ENCODE peak calls at places on chromosome 5, in six cellular contexts. U is IMR-90, V is HTR-8/SVneo, F is ureter, D is SK-N-DZ, G is Kasumi-1. R is an unnamed sample.

GRCh38 chr5:174288436-174288835 is 242.9 kb downstream of the NSG2 start:
- DNase-seq in V (no peak), F (no peak), G (no peak), U (no peak), D (no peak), R (no peak)

GRCh38 chr5:91864902-91865420 is 481.8 kb upstream of the ARRDC3 start:
- DNase-seq in D (no peak), V (no peak), U (no peak), F (no peak), G (no peak), R (no peak)

GRCh38 chr5:89213584-89213983 is 330.6 kb upstream of the MEF2C start:
- DNase-seq in D (no peak), G (no peak), U (peak; percentile 60), F (no peak), V (no peak), R (no peak)

GRCh38 chr5:106610041-106610440 is 1060.7 kb downstream of the EFNA5 start:
- DNase-seq in F (no peak), V (no peak), G (no peak), U (no peak), D (no peak), R (no peak)

GRCh38 chr5:54296386-54296785 is 14.0 kb downstream of the ARL15 start:
- DNase-seq in F (no peak), U (no peak), D (no peak), V (no peak), G (no peak), R (no peak)

GRCh38 chr5:16666861-16667481 is 50.2 kb upstream of the RETREG1 start:
- DNase-seq in G (no peak), F (no peak), D (peak; percentile 41), U (peak; percentile 15), V (peak; percentile 33), R (peak; percentile 34)

GRCh38 chr5:7207979-7208378 is 188.0 kb upstream of the ADCY2 start:
- DNase-seq in V (no peak), D (no peak), F (no peak), U (no peak), G (no peak), R (no peak)

GRCh38 chr5:92353107-92354030 is 970.3 kb upstream of the ARRDC3 start:
- DNase-seq in V (no peak), G (no peak), U (peak; percentile 64), D (no peak), F (no peak), R (no peak)

GRCh38 chr5:92777421-92777820 is 803.6 kb downstream of the NR2F1-AS1 start:
- DNase-seq in F (no peak), U (peak; percentile 8), V (no peak), D (no peak), G (no peak), R (no peak)

GRCh38 chr5:59164041-59164830 is 581.4 kb downstream of the RAB3C start:
- DNase-seq in D (no peak), V (no peak), G (no peak), U (peak; percentile 86), F (no peak), R (no peak)

GRCh38 chr5:125485003-125485641 is 738.7 kb upstream of the ZNF608 start:
- DNase-seq in D (peak; percentile 94), F (peak; percentile 63), V (peak; percentile 48), G (peak; percentile 87), U (peak; percentile 97), R (peak; percentile 32)

GRCh38 chr5:140344683-140345423 is 1.6 kb downstream of the HBEGF start:
- DNase-seq in G (no peak), D (no peak), U (peak; percentile 57), V (peak; percentile 46), F (no peak), R (no peak)

GRCh38 chr5:14512574-14512973 is 69.0 kb upstream of the OTULINL start:
- DNase-seq in V (no peak), D (no peak), U (no peak), G (no peak), F (no peak), R (no peak)

R was measured in retina.